ENCODE peak calls at places on chromosomes 7 and 10, in six cellular contexts. S, B, Q, T, R and Z are unnamed samples.
A peak's percentile ranks its signal among the peaks of the same experiment; 100 is the strongest.

GRCh38 chr10:15335500-15335899 is 35.6 kb downstream of the FAM171A1 start:
- DNase-seq in S (no peak), B (no peak), Q (no peak), T (no peak), R (no peak), Z (no peak)

GRCh38 chr10:127952918-127953317 is 46.0 kb downstream of the PTPRE start:
- DNase-seq in S (no peak), B (no peak), Q (no peak), T (no peak), R (no peak), Z (no peak)

GRCh38 chr7:20033621-20034200 is 183.5 kb downstream of the MACC1 start:
- DNase-seq in S (no peak), B (peak; percentile 73), Q (peak; percentile 61), T (no peak), R (no peak), Z (peak; percentile 50)

GRCh38 chr7:93156884-93157283 is 8.7 kb upstream of the SAMD9L start:
- DNase-seq in S (no peak), B (peak; percentile 32), Q (peak; percentile 55), T (no peak), R (no peak), Z (no peak)

GRCh38 chr7:23353172-23353571 is 54.0 kb downstream of the MALSU1 start:
- DNase-seq in S (no peak), B (no peak), Q (no peak), T (no peak), R (no peak), Z (no peak)

GRCh38 chr7:137847418-137848050 is 760 bp upstream of the DGKI start:
- DNase-seq in S (no peak), B (no peak), Q (no peak), T (no peak), R (no peak), Z (no peak)

GRCh38 chr7:40772096-40772495 is 637.3 kb downstream of the SUGCT start:
- DNase-seq in S (no peak), B (no peak), Q (no peak), T (no peak), R (no peak), Z (no peak)

GRCh38 chr7:111401516-111401915 is 160.8 kb downstream of the IMMP2L start:
- DNase-seq in S (no peak), B (peak; percentile 55), Q (no peak), T (no peak), R (no peak), Z (no peak)

GRCh38 chr10:110008518-110009339 is 945 bp downstream of the ADD3 start:
- DNase-seq in S (peak; percentile 61), B (no peak), Q (no peak), T (peak; percentile 87), R (peak; percentile 66), Z (no peak)

GRCh38 chr10:6321880-6322279 is 119.1 kb downstream of the PFKFB3 start:
- DNase-seq in S (no peak), B (peak; percentile 59), Q (peak; percentile 7), T (no peak), R (no peak), Z (peak; percentile 5)

GRCh38 chr10:15763001-15763400 is 43.3 kb upstream of the ITGA8 start:
- DNase-seq in S (no peak), B (no peak), Q (no peak), T (no peak), R (no peak), Z (no peak)

GRCh38 chr7:47088329-47089067 is 493.4 kb downstream of the TNS3 start:
- DNase-seq in S (peak; percentile 27), B (peak; percentile 67), Q (peak; percentile 63), T (no peak), R (peak; percentile 5), Z (peak; percentile 80)

GRCh38 chr7:119270045-119270464 is 1002.9 kb upstream of the KCND2 start:
- DNase-seq in S (peak; percentile 19), B (peak; percentile 55), Q (peak; percentile 67), T (peak; percentile 21), R (no peak), Z (peak; percentile 82)

GRCh38 chr10:92411406-92411805 is 120.4 kb downstream of the MARCHF5 start:
- DNase-seq in S (no peak), B (no peak), Q (no peak), T (no peak), R (no peak), Z (no peak)

GRCh38 chr10:34091796-34092195 is 723.3 kb downstream of the PARD3 start:
- DNase-seq in S (no peak), B (no peak), Q (no peak), T (no peak), R (no peak), Z (peak; percentile 20)

GRCh38 chr7:38858281-38858884 is 50.6 kb downstream of the VPS41 start:
- DNase-seq in S (no peak), B (peak; percentile 81), Q (peak; percentile 73), T (no peak), R (no peak), Z (peak; percentile 65)

GRCh38 chr7:29723599-29723998 is 82.7 kb upstream of the WIPF3 start:
- DNase-seq in S (no peak), B (peak; percentile 15), Q (peak; percentile 25), T (no peak), R (no peak), Z (peak; percentile 22)
- H3K4me3 ChIP-seq in S (no peak overlapping the region), B (no peak overlapping the region), Q (no peak overlapping the region), T (no peak overlapping the region), R (no peak overlapping the region), Z (no peak overlapping the region)

GRCh38 chr7:50268223-50268622 is 36.3 kb upstream of the IKZF1 start:
- DNase-seq in S (no peak), B (no peak), Q (no peak), T (no peak), R (no peak), Z (no peak)

GRCh38 chr7:50265968-50266694 is 38.4 kb upstream of the IKZF1 start:
- DNase-seq in S (no peak), B (no peak), Q (no peak), T (no peak), R (no peak), Z (no peak)

GRCh38 chr7:50264908-50265307 is 39.6 kb upstream of the IKZF1 start:
- DNase-seq in S (no peak), B (no peak), Q (no peak), T (no peak), R (no peak), Z (no peak)

GRCh38 chr7:50267525-50268041 is 36.9 kb upstream of the IKZF1 start:
- DNase-seq in S (no peak), B (no peak), Q (no peak), T (no peak), R (no peak), Z (no peak)

GRCh38 chr7:50266893-50267386 is 37.6 kb upstream of the IKZF1 start:
- DNase-seq in S (peak; percentile 74), B (no peak), Q (no peak), T (peak; percentile 92), R (peak; percentile 79), Z (no peak)
- H3K4me3 ChIP-seq in S (no peak overlapping the region), B (no peak overlapping the region), Q (no peak overlapping the region), T (peak overlapping the region; percentile 24), R (peak overlapping the region; percentile 14), Z (no peak overlapping the region)

GRCh38 chr7:45670227-45670626 is 96.1 kb downstream of the ADCY1 start:
- DNase-seq in S (no peak), B (no peak), Q (no peak), T (no peak), R (no peak), Z (no peak)
- H3K4me3 ChIP-seq in S (no peak overlapping the region), B (no peak overlapping the region), Q (no peak overlapping the region), T (no peak overlapping the region), R (no peak overlapping the region), Z (no peak overlapping the region)

GRCh38 chr7:102132209-102132752 is 154.4 kb upstream of the SH2B2 start:
- DNase-seq in S (no peak), B (no peak), Q (no peak), T (peak; percentile 11), R (no peak), Z (no peak)

GRCh38 chr7:102128303-102128702 is 158.4 kb upstream of the SH2B2 start:
- DNase-seq in S (no peak), B (no peak), Q (no peak), T (peak; percentile 35), R (no peak), Z (no peak)

GRCh38 chr7:102125127-102125561 is 161.5 kb upstream of the SH2B2 start:
- DNase-seq in S (peak; percentile 29), B (peak; percentile 93), Q (peak; percentile 87), T (peak; percentile 67), R (no peak), Z (peak; percentile 92)

GRCh38 chr7:102129636-102130370 is 156.9 kb upstream of the SH2B2 start:
- DNase-seq in S (no peak), B (no peak), Q (no peak), T (peak; percentile 30), R (no peak), Z (no peak)
- H3K4me3 ChIP-seq in S (no peak overlapping the region), B (no peak overlapping the region), Q (no peak overlapping the region), T (no peak overlapping the region), R (no peak overlapping the region), Z (no peak overlapping the region)

DNA sequence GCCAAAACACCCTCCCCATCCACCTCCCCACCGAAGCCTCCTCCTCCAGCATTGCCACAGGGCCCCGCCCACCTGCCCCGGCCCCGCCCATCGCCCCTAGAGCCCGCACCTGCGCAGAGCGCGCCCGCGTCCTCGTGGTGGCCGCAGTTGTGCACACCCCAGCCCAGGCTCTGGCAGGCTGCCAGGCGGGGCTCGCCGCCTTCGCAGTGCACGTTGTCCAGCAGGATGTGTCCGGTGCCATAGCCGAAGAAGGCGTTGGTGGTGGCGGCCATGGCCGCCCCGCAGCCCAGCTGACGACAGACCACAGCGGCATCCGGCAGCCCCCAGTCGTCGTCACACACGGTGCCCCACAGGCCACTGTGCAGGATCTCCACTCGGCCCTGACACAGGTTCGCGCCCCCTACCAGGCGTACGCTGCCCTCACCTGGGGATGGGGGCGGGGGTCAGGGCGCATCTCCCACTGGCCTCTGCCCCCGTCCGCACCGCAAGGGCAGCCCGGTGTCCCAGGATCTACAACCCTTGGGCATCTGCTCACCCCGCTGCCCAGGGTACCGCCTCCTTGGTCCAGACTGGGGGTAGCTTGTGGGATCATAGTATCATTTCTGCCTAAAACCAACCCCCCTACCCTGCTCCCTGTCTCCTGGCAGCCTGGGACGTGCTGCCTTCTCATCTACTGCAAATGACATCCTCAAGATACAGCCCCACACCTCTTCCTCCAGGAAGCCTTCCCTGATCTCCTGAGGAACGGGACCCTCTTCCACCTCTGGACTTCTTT is 11.9 kb downstream of the SSC4D start:
- DNase-seq in S (peak; percentile 89), B (peak; percentile 31), Q (peak; percentile 59), T (peak; percentile 95), R (peak; percentile 68), Z (peak; percentile 59)
- H3K4me3 ChIP-seq in S (peak overlapping the region; percentile 51), B (peak overlapping the region; percentile 59), Q (peak overlapping the region; percentile 50), T (peak overlapping the region; percentile 46), R (peak overlapping the region; percentile 68), Z (peak overlapping the region; percentile 54)